ENCODE peak calls at places on chromosome 15, in six cellular contexts. One of them, this sample, is unnamed.

GRCh38 chr15:92687183-92687582 is 31.6 kb upstream of the FAM174B start:
- DNase-seq in uterus: no peak
- DNase-seq in AG09309: peak; percentile 64
- DNase-seq in Daoy: no peak
- DNase-seq in HEK293T: no peak
- DNase-seq in stimulated activated naive CD8-positive, alpha-beta T cell treated with anti-CD3 and anti-CD28 coated beads, Interleukin-15, Interleukin-2, amounts not matched to agents 100 U/mL and 50 U/mL, for 24 hours: no peak
- DNase-seq in this sample: no peak

GRCh38 chr15:90871716-90872480 is 3.5 kb downstream of the FURIN start:
- DNase-seq in Daoy: peak; percentile 30
- DNase-seq in HEK293T: peak; percentile 47
- DNase-seq in uterus: no peak
- DNase-seq in AG09309: no peak
- DNase-seq in stimulated activated naive CD8-positive, alpha-beta T cell treated with anti-CD3 and anti-CD28 coated beads, Interleukin-15, Interleukin-2, amounts not matched to agents 100 U/mL and 50 U/mL, for 24 hours: peak; percentile 54
- DNase-seq in this sample: no peak

GRCh38 chr15:73325191-73325980 is 43.4 kb downstream of the HCN4 start:
- DNase-seq in Daoy: peak; percentile 56
- DNase-seq in uterus: no peak
- DNase-seq in stimulated activated naive CD8-positive, alpha-beta T cell treated with anti-CD3 and anti-CD28 coated beads, Interleukin-15, Interleukin-2, amounts not matched to agents 100 U/mL and 50 U/mL, for 24 hours: peak; percentile 34
- DNase-seq in HEK293T: peak; percentile 43
- DNase-seq in AG09309: no peak
- DNase-seq in this sample: no peak

GRCh38 chr15:32867313-32867626 is 149.5 kb downstream of the GREM1 start:
- DNase-seq in HEK293T: no peak
- DNase-seq in Daoy: peak; percentile 83
- DNase-seq in uterus: no peak
- DNase-seq in AG09309: peak; percentile 72
- DNase-seq in stimulated activated naive CD8-positive, alpha-beta T cell treated with anti-CD3 and anti-CD28 coated beads, Interleukin-15, Interleukin-2, amounts not matched to agents 100 U/mL and 50 U/mL, for 24 hours: no peak
- DNase-seq in this sample: no peak

GRCh38 chr15:31973197-31973596 is 57.1 kb upstream of the CHRNA7 start:
- DNase-seq in stimulated activated naive CD8-positive, alpha-beta T cell treated with anti-CD3 and anti-CD28 coated beads, Interleukin-15, Interleukin-2, amounts not matched to agents 100 U/mL and 50 U/mL, for 24 hours: no peak
- DNase-seq in uterus: no peak
- DNase-seq in HEK293T: no peak
- DNase-seq in AG09309: no peak
- DNase-seq in Daoy: no peak
- DNase-seq in this sample: no peak

GRCh38 chr15:44706401-44706800 is 4.7 kb downstream of the PATL2 start:
- DNase-seq in Daoy: no peak
- DNase-seq in uterus: no peak
- DNase-seq in HEK293T: no peak
- DNase-seq in AG09309: no peak
- DNase-seq in stimulated activated naive CD8-positive, alpha-beta T cell treated with anti-CD3 and anti-CD28 coated beads, Interleukin-15, Interleukin-2, amounts not matched to agents 100 U/mL and 50 U/mL, for 24 hours: no peak
- DNase-seq in this sample: no peak

GRCh38 chr15:60212536-60212935 is 185.2 kb downstream of the ANXA2 start:
- DNase-seq in HEK293T: peak; percentile 10
- DNase-seq in stimulated activated naive CD8-positive, alpha-beta T cell treated with anti-CD3 and anti-CD28 coated beads, Interleukin-15, Interleukin-2, amounts not matched to agents 100 U/mL and 50 U/mL, for 24 hours: no peak
- DNase-seq in uterus: no peak
- DNase-seq in AG09309: no peak
- DNase-seq in Daoy: peak; percentile 75
- DNase-seq in this sample: no peak

GRCh38 chr15:25236143-25236860 is 202.5 kb downstream of the UBE3A start:
- DNase-seq in AG09309: no peak
- DNase-seq in HEK293T: no peak
- DNase-seq in Daoy: no peak
- DNase-seq in uterus: no peak
- DNase-seq in stimulated activated naive CD8-positive, alpha-beta T cell treated with anti-CD3 and anti-CD28 coated beads, Interleukin-15, Interleukin-2, amounts not matched to agents 100 U/mL and 50 U/mL, for 24 hours: no peak
- DNase-seq in this sample: no peak

GRCh38 chr15:81289910-81290309 is 34.0 kb downstream of the STARD5 start:
- DNase-seq in HEK293T: no peak
- DNase-seq in uterus: no peak
- DNase-seq in AG09309: no peak
- DNase-seq in Daoy: no peak
- DNase-seq in stimulated activated naive CD8-positive, alpha-beta T cell treated with anti-CD3 and anti-CD28 coated beads, Interleukin-15, Interleukin-2, amounts not matched to agents 100 U/mL and 50 U/mL, for 24 hours: no peak
- DNase-seq in this sample: no peak

GRCh38 chr15:69524296-69524695 is 71.7 kb downstream of the RPLP1 start:
- DNase-seq in uterus: no peak
- DNase-seq in AG09309: no peak
- DNase-seq in Daoy: no peak
- DNase-seq in HEK293T: no peak
- DNase-seq in stimulated activated naive CD8-positive, alpha-beta T cell treated with anti-CD3 and anti-CD28 coated beads, Interleukin-15, Interleukin-2, amounts not matched to agents 100 U/mL and 50 U/mL, for 24 hours: no peak
- DNase-seq in this sample: no peak

GRCh38 chr15:36921484-36922091 is 178.8 kb downstream of the MEIS2 start:
- DNase-seq in AG09309: no peak
- DNase-seq in stimulated activated naive CD8-positive, alpha-beta T cell treated with anti-CD3 and anti-CD28 coated beads, Interleukin-15, Interleukin-2, amounts not matched to agents 100 U/mL and 50 U/mL, for 24 hours: no peak
- DNase-seq in uterus: no peak
- DNase-seq in HEK293T: no peak
- DNase-seq in Daoy: no peak
- DNase-seq in this sample: no peak

This sample was measured in activated T-cell treated with anti-CD3 and anti-CD28 coated beads, Interleukin-2, amount 50 U/mL, for 4 hours.